ENCODE peak calls at places on chromosomes 7 and 10, in ten cellular contexts. L is stomach, G is HepG2, X is spleen, T is GM23338, B is sigmoid colon, U is HL-60, E is transverse colon, M is endothelial cell of umbilical vein, P is HCT116. W is an unnamed sample.

GRCh38 chr7:101934618-101935017 is 117.2 kb downstream of the CUX1 start:
- DNase-seq in L (no peak), G (no peak), X (peak; percentile 16), T (no peak), B (peak; percentile 63), U (no peak), E (peak; percentile 35), M (no peak), P (no peak), W (no peak)

GRCh38 chr10:7007575-7008190 is 403.2 kb downstream of the SFMBT2 start:
- DNase-seq in L (no peak), G (no peak), X (no peak), T (no peak), B (no peak), U (no peak), E (no peak), M (no peak), P (no peak), W (no peak)

GRCh38 chr7:120272896-120273475 is at the start of gene KCND2:
- DNase-seq in L (no peak), G (no peak), X (no peak), T (peak; percentile 79), B (no peak), U (no peak), E (no peak), M (no peak), P (no peak), W (no peak)

GRCh38 chr7:26117142-26117807 is 34.7 kb upstream of the NFE2L3 start:
- DNase-seq in L (no peak), G (peak; percentile 23), X (no peak), T (peak; percentile 48), B (no peak), U (no peak), E (no peak), M (no peak), P (no peak), W (no peak)

GRCh38 chr7:129502708-129503685 is 666 bp downstream of the SMKR1 start:
- DNase-seq in L (peak; percentile 25), G (no peak), X (peak; percentile 79), T (peak; percentile 69), B (no peak), U (no peak), E (no peak), M (peak; percentile 14), P (no peak), W (no peak)

GRCh38 chr10:3102721-3103410 is 35.5 kb downstream of the PFKP start:
- DNase-seq in L (no peak), G (peak; percentile 5), X (no peak), T (no peak), B (peak; percentile 84), U (no peak), E (peak; percentile 28), M (peak; percentile 93), P (no peak), W (no peak)

GRCh38 chr10:48625013-48625412 is 20.1 kb upstream of the ARHGAP22 start:
- DNase-seq in L (no peak), G (no peak), X (no peak), T (no peak), B (no peak), U (no peak), E (no peak), M (peak; percentile 47), P (no peak), W (no peak)

GRCh38 chr7:135930565-135931423 is 46.4 kb downstream of the MTPN start:
- DNase-seq in L (no peak), G (no peak), X (no peak), T (peak; percentile 45), B (no peak), U (no peak), E (no peak), M (no peak), P (no peak), W (no peak)

GRCh38 chr7:93894426-93894825 is 3.9 kb upstream of the TFPI2 start:
- DNase-seq in L (no peak), G (no peak), X (no peak), T (no peak), B (no peak), U (no peak), E (no peak), M (no peak), P (no peak), W (no peak)

GRCh38 chr7:93894966-93895650 is 4.6 kb upstream of the TFPI2 start:
- DNase-seq in L (no peak), G (no peak), X (no peak), T (no peak), B (no peak), U (no peak), E (no peak), M (peak; percentile 41), P (no peak), W (no peak)

GRCh38 chr7:93890041-93890463 is 501 bp downstream of the TFPI2 start:
- DNase-seq in L (no peak), G (no peak), X (peak; percentile 75), T (peak; percentile 86), B (peak; percentile 69), U (no peak), E (no peak), M (peak; percentile 54), P (no peak), W (no peak)

GRCh38 chr7:93889261-93889660 is 1.3 kb downstream of the TFPI2 start:
- DNase-seq in L (no peak), G (no peak), X (no peak), T (no peak), B (no peak), U (no peak), E (no peak), M (no peak), P (no peak), W (no peak)

DNA sequence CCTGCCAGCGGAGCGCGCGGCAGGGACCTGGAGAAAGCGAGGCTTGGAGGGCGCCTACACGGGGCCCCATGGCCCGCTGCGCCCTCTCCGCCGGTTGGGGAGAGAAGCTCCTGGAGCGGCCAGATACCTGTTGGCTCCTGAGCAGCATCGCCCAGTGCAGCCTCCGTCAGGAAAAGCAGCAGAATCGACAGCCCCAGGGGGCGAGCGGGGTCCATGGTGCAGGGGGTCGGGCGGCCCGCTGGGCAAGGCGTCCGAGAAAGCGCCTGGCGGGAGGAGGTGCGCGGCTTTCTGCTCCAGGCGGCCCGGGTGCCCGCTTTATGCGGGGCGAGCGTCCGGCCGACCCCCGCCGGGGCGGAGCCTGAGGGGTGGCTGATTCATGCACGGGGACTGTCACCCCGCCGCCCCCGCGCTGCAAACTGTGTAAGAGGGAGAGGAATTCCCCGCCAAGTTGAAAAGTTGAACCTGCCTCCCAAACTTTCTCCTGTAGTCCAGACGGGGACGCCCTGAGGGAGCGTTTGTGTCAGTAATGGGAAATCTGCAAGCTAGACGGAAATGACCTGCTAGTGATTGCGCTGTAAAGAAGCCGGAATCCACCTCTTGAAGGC is at the start of gene TFPI2:
- DNase-seq in L (no peak), G (peak; percentile 2), X (peak; percentile 72), T (peak; percentile 76), B (peak; percentile 69), U (no peak), E (peak; percentile 14), M (peak; percentile 62), P (no peak), W (no peak)
- TF ChIP-seq CTCF in L (no peak), G (no peak), X (no peak), T (peak; percentile 17), B (no peak), U (no peak), E (no peak), M (no peak), P (no peak), W (peak; percentile 16)

GRCh38 chr10:78684954-78685353 is 383.8 kb upstream of the ZMIZ1 start:
- DNase-seq in L (no peak), G (no peak), X (no peak), T (no peak), B (no peak), U (no peak), E (no peak), M (no peak), P (no peak), W (no peak)
- TF ChIP-seq POLR2AphosphoS5 in L (no peak), G (no peak), X (no peak), T (no peak), B (no peak), U (no peak), E (no peak), M (no peak), P (no peak), W (no peak)

GRCh38 chr7:137986252-137987010 is 15.5 kb downstream of the CREB3L2 start:
- DNase-seq in L (peak; percentile 35), G (peak; percentile 79), X (no peak), T (no peak), B (peak; percentile 79), U (no peak), E (peak; percentile 38), M (no peak), P (no peak), W (no peak)

GRCh38 chr7:137984181-137985041 is 17.5 kb downstream of the CREB3L2 start:
- DNase-seq in L (no peak), G (peak; percentile 39), X (no peak), T (no peak), B (no peak), U (no peak), E (no peak), M (no peak), P (no peak), W (no peak)

GRCh38 chr7:137985897-137986251 is 16.0 kb downstream of the CREB3L2 start:
- DNase-seq in L (no peak), G (no peak), X (no peak), T (no peak), B (no peak), U (no peak), E (no peak), M (no peak), P (no peak), W (no peak)

GRCh38 chr7:137987011-137987334 is 14.9 kb downstream of the CREB3L2 start:
- DNase-seq in L (no peak), G (no peak), X (no peak), T (no peak), B (no peak), U (no peak), E (no peak), M (peak; percentile 53), P (no peak), W (no peak)

GRCh38 chr7:137985253-137985896 is 16.5 kb downstream of the CREB3L2 start:
- DNase-seq in L (no peak), G (peak; percentile 32), X (no peak), T (peak; percentile 30), B (no peak), U (no peak), E (peak; percentile 48), M (peak; percentile 39), P (no peak), W (no peak)
- H3K27ac ChIP-seq in L (peak overlapping the region; percentile 85), G (peak overlapping the region; percentile 59), X (peak overlapping the region; percentile 58), T (peak overlapping the region; percentile 7), B (peak overlapping the region; percentile 99), U (no peak overlapping the region), E (peak overlapping the region; percentile 94), M (no peak overlapping the region), P (no peak overlapping the region), W (no peak overlapping the region)

GRCh38 chr7:151077705-151078232 is 2.8 kb downstream of the FASTK start:
- DNase-seq in L (peak; percentile 66), G (no peak), X (peak; percentile 66), T (no peak), B (no peak), U (no peak), E (no peak), M (no peak), P (no peak), W (no peak)

GRCh38 chr7:151075662-151075971 is 5.0 kb downstream of the FASTK start:
- DNase-seq in L (no peak), G (no peak), X (no peak), T (no peak), B (no peak), U (no peak), E (no peak), M (no peak), P (no peak), W (no peak)

GRCh38 chr7:151078233-151079040 is 2.2 kb downstream of the FASTK start:
- DNase-seq in L (no peak), G (no peak), X (peak; percentile 80), T (no peak), B (peak; percentile 88), U (no peak), E (no peak), M (no peak), P (no peak), W (no peak)

GRCh38 chr7:151075978-151076426 is 4.6 kb downstream of the FASTK start:
- DNase-seq in L (no peak), G (no peak), X (no peak), T (no peak), B (no peak), U (no peak), E (no peak), M (no peak), P (no peak), W (no peak)

DNA sequence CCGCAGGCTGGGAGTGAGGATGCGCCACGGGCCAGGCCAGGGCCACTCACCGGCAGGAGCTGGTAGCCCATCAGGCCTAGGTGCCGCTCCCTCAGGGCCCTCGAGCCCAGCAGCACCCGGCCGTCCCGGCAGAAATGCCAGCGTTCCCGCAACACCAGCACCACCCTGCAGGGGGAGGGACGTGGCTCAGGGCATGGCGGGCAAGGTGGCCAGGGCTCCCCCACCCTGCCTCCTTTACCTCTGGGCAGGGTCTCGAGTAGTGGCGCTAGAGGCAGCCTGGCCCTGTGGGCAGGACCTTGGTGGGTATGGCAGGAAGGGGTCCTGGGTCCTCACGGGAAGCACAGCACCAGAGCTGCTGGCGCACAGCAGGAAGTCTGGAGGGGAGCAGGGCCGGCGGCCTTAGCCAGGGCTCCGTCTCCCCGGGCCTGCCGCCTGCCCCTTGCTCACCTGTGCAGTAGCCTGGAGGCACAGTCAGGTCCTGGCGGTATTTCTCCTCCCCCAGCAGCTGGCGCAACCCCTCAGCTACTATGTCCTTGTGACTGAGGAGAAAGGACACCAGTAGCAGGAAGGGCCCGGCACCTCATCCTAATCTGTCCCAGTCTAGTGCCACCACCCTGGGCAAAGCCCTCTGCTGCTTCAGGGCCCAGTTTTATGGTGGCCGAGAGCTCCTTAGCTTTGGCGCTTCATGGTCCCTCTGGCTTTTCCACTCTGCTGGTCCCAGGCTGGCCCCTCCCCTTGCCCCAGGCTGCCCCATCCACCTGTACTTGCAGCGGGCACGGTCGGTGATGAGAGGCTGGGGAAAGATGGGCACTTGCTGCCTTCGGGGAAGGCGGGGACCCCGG is 3.5 kb downstream of the FASTK start:
- DNase-seq in L (peak; percentile 47), G (no peak), X (peak; percentile 71), T (peak; percentile 85), B (no peak), U (no peak), E (no peak), M (no peak), P (no peak), W (no peak)
- TF ChIP-seq CTCF in L (no peak), G (peak; percentile 40), X (no peak), T (peak; percentile 56), B (no peak), U (no peak), E (no peak), M (peak; percentile 55), P (no peak), W (no peak)